ENCODE peak calls at places on chromosomes 6 and 20, in six cellular contexts. Z, Q, N, I, Y and T are unnamed samples.

GRCh38 chr20:7950387-7950786 is 10.1 kb upstream of the HAO1 start:
- DNase-seq in Y (no peak), Q (no peak), N (no peak), I (no peak), Z (no peak), T (no peak)

GRCh38 chr20:49306903-49307336 is 29.1 kb upstream of the ZNFX1 start:
- DNase-seq in Y (peak; percentile 96), Z (no peak), N (no peak), I (no peak), Q (no peak), T (no peak)

GRCh38 chr6:47413752-47414516 is 63.7 kb upstream of the CD2AP start:
- DNase-seq in Y (peak; percentile 79), I (peak; percentile 82), Z (peak; percentile 54), Q (peak; percentile 63), N (peak; percentile 64), T (no peak)

GRCh38 chr6:168441434-168442391 is 729 bp downstream of the SMOC2 start:
- DNase-seq in Y (peak; percentile 64), N (no peak), Z (no peak), I (no peak), Q (no peak), T (no peak)

GRCh38 chr6:16949696-16950095 is 152.2 kb upstream of the STMND1 start:
- DNase-seq in Y (no peak), I (peak; percentile 65), Q (no peak), N (no peak), Z (no peak), T (no peak)

GRCh38 chr6:138655828-138656227 is 117.7 kb upstream of the CCDC28A start:
- DNase-seq in I (no peak), Z (no peak), Y (no peak), Q (no peak), N (no peak), T (no peak)

GRCh38 chr20:37313546-37314091 is 24.2 kb downstream of the MANBAL start:
- DNase-seq in Z (no peak), Y (no peak), N (no peak), I (no peak), Q (no peak), T (no peak)

GRCh38 chr20:6058684-6059295 is 4.9 kb upstream of the LRRN4 start:
- DNase-seq in Z (no peak), Y (peak; percentile 97), Q (peak; percentile 80), I (peak; percentile 41), N (no peak), T (no peak)

GRCh38 chr6:151448623-151449022 is 3.3 kb downstream of the RMND1 start:
- DNase-seq in N (peak; percentile 21), I (no peak), Z (no peak), Q (no peak), Y (no peak), T (no peak)